ENCODE peak calls at places on chromosomes 2 and 18, in six cellular contexts. O is progenitor cell of endocrine pancreas, T is kidney epithelial cell, S is uterus, J is lung, F is GM12865. L is an unnamed sample.

GRCh38 chr18:30623401-30624065 is 419.0 kb downstream of the DSC3 start:
- DNase-seq in S (no peak), J (no peak), O (no peak), F (no peak), T (peak), L (no peak)

GRCh38 chr2:168515502-168515901 is 59.4 kb downstream of the CERS6 start:
- DNase-seq in S (no peak), O (no peak), F (no peak), T (no peak), J (no peak), L (no peak)

GRCh38 chr2:239467281-239467955 is 66.6 kb upstream of the HDAC4 start:
- DNase-seq in S (no peak), F (no peak), T (no peak), J (no peak), O (no peak), L (no peak)

GRCh38 chr2:73979686-73980085 is 5.0 kb upstream of the TET3 start:
- DNase-seq in J (no peak), S (no peak), T (peak), F (no peak), O (no peak), L (no peak)

GRCh38 chr2:68251855-68252406 is 401 bp downstream of the PPP3R1 start:
- DNase-seq in O (peak), S (no peak), F (peak), T (no peak), J (peak), L (no peak)

GRCh38 chr2:222860740-222861410 is at the start of gene ACSL3:
- DNase-seq in F (peak), S (peak), O (peak), J (peak), T (no peak), L (peak)

GRCh38 chr2:98108110-98108509 is 21.1 kb downstream of the VWA3B start:
- DNase-seq in T (no peak), S (no peak), F (no peak), O (no peak), J (no peak), L (no peak)

GRCh38 chr2:23523651-23524260 is 138.8 kb downstream of the KLHL29 start:
- DNase-seq in J (no peak), T (no peak), F (no peak), O (no peak), S (peak), L (no peak)

GRCh38 chr2:9757430-9758287 is 85.6 kb upstream of the TAF1B start:
- DNase-seq in J (no peak), O (no peak), S (no peak), F (no peak), T (no peak), L (no peak)

GRCh38 chr18:44654555-44654954 is 26.1 kb upstream of the SETBP1 start:
- DNase-seq in S (no peak), F (no peak), O (no peak), J (no peak), T (peak), L (no peak)

GRCh38 chr2:28137221-28137620 is 246.7 kb downstream of the BABAM2 start:
- DNase-seq in J (no peak), F (no peak), O (no peak), T (no peak), S (peak), L (no peak)

GRCh38 chr2:217622205-217622621 is 380.6 kb downstream of the TNS1 start:
- DNase-seq in S (peak), J (no peak), F (no peak), O (no peak), T (peak), L (no peak)

GRCh38 chr2:64766841-64767669 is 113.3 kb upstream of the SERTAD2 start:
- DNase-seq in F (peak), J (no peak), O (no peak), T (no peak), S (no peak), L (no peak)

GRCh38 chr2:85430780-85431601 is 12.5 kb downstream of the SH2D6 start:
- DNase-seq in S (no peak), O (no peak), F (no peak), J (no peak), T (no peak), L (no peak)

GRCh38 chr2:26674771-26675170 is 17.8 kb upstream of the KCNK3 start:
- DNase-seq in F (no peak), J (no peak), S (no peak), O (no peak), T (no peak), L (no peak)

GRCh38 chr2:241659150-241659739 is 21.8 kb downstream of the ATG4B start:
- DNase-seq in J (peak), T (peak), O (peak), F (peak), S (peak), L (no peak)

GRCh38 chr18:12307251-12307736 is 747 bp upstream of the TUBB6 start:
- DNase-seq in S (peak), O (no peak), T (no peak), J (no peak), F (no peak), L (no peak)

GRCh38 chr2:29033172-29033571 is 41.2 kb downstream of the PCARE start:
- DNase-seq in J (no peak), F (no peak), O (no peak), S (no peak), T (no peak), L (no peak)

GRCh38 chr2:222977121-222977520 is 74.9 kb upstream of the KCNE4 start:
- DNase-seq in J (no peak), T (no peak), F (no peak), O (no peak), S (no peak), L (no peak)

GRCh38 chr2:68375522-68376040 is 10.5 kb downstream of the PLEK start:
- DNase-seq in S (no peak), T (no peak), J (no peak), O (no peak), F (no peak), L (no peak)

GRCh38 chr2:10935953-10936942 is 24.5 kb downstream of the KCNF1 start:
- DNase-seq in F (no peak), O (no peak), S (no peak), J (no peak), T (peak), L (no peak)

DNA sequence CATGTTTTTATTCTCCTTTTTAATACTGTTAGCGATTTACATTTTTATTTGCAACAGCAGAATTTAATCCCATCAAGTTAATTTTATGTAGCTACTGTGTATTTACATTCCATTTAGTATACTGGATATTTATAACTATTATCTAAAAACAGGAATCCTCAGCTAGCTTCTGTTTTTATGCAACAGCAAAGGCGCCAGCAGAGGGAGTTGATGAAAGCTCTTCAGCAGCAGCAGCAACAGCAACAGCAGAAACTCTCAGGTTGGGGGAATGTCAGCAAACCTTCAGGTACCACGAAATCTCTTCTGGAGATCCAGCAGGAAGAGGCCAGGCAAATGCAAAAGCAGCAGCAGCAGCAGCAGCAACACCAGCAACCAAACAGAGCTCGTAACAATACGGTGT is 26.2 kb upstream of the SNORC start:
- DNase-seq in S (no peak), J (no peak), F (no peak), T (no peak), O (no peak), L (no peak)
- TF ChIP-seq CTCF in S (no peak), J (no peak), F (no peak), T (no peak), O (no peak), L (no peak)

GRCh38 chr2:43020296-43020695 is 206.1 kb downstream of the ZFP36L2 start:
- DNase-seq in O (no peak), T (no peak), J (no peak), S (no peak), F (no peak), L (no peak)

GRCh38 chr2:43020990-43021677 is 205.3 kb downstream of the ZFP36L2 start:
- DNase-seq in O (no peak), J (no peak), F (no peak), T (no peak), S (no peak), L (no peak)

GRCh38 chr2:43022896-43023295 is 203.5 kb downstream of the ZFP36L2 start:
- DNase-seq in F (no peak), S (no peak), T (no peak), O (no peak), J (no peak), L (no peak)

GRCh38 chr2:43023791-43024514 is 202.5 kb downstream of the ZFP36L2 start:
- DNase-seq in T (no peak), S (no peak), F (no peak), O (no peak), J (no peak), L (no peak)

DNA sequence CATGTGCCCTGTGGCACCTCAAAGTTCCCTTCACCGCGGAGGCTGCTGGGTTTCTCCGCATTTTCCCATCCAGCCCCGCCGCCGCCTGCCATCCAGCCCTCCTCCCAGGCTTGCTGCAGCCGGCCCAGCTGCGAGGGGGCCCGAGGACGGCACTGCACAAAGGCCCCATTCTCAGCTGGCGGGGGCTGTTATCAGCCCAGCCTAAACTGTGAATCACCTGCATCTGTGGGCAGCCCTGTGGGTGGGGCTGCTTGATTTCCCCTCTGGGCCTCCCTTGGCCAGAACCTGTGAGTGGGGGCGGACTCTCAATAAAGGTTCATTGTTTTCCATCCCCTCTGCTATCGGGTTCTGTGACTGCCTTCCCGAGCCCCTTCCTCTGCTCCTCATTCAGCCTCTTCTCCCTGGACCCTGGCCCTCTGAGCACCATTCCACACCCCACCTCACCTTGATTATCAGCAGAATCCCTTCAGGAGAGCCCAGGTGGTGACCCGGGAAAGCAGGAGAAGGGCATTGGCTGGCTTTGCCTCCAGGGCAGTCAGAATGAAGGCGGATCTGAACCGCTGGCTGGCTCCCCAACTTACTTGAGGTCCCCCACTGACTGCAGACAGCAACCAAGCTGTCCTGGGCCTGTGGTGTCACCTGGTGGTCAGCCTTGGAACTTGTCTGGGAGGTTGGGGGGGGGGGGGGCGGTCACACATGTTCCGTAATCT is 204.5 kb downstream of the ZFP36L2 start:
- DNase-seq in F (no peak), J (no peak), O (peak), S (no peak), T (no peak), L (no peak)
- TF ChIP-seq CTCF in F (peak), J (no peak), O (peak), S (no peak), T (peak), L (no peak)

GRCh38 chr18:23824235-23824634 is 135.0 kb downstream of the LAMA3 start:
- DNase-seq in J (no peak), O (no peak), T (no peak), S (no peak), F (no peak), L (no peak)
- TF ChIP-seq CTCF in J (no peak), O (no peak), T (no peak), S (no peak), F (peak), L (peak)

DNA sequence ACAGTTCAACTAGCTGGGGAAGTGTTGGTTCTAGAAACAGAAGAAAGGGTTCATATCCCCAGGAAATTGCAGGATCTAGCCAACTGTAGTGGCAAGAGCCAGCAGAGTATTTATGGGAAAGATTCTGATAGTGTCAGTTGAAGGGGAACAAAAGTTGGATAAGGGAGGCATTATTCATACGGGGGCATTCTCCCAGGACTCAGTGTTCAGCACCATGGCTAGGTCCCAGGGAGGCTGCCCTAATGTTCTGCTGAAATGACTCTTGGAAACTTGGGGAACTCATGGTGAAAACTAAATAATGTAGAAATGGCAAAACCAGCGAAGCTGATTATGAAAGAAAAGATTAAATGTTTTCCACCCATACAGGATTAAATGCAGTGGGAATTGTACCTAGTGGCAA is 543.7 kb downstream of the TRIB2 start:
- DNase-seq in J (no peak), S (no peak), O (peak), F (no peak), T (no peak), L (no peak)
- TF ChIP-seq CTCF in J (no peak), S (no peak), O (no peak), F (no peak), T (no peak), L (no peak)

GRCh38 chr2:19368760-19369159 is 10.3 kb upstream of the OSR1 start:
- DNase-seq in T (no peak), S (no peak), F (no peak), J (no peak), O (no peak), L (no peak)

GRCh38 chr2:19371996-19372582 is 13.7 kb upstream of the OSR1 start:
- DNase-seq in T (no peak), O (no peak), F (no peak), J (no peak), S (no peak), L (no peak)

GRCh38 chr2:19367346-19367745 is 8.9 kb upstream of the OSR1 start:
- DNase-seq in T (no peak), S (no peak), O (no peak), J (no peak), F (no peak), L (no peak)

GRCh38 chr2:19373352-19373751 is 14.9 kb upstream of the OSR1 start:
- DNase-seq in F (no peak), J (no peak), T (no peak), O (no peak), S (no peak), L (no peak)

DNA sequence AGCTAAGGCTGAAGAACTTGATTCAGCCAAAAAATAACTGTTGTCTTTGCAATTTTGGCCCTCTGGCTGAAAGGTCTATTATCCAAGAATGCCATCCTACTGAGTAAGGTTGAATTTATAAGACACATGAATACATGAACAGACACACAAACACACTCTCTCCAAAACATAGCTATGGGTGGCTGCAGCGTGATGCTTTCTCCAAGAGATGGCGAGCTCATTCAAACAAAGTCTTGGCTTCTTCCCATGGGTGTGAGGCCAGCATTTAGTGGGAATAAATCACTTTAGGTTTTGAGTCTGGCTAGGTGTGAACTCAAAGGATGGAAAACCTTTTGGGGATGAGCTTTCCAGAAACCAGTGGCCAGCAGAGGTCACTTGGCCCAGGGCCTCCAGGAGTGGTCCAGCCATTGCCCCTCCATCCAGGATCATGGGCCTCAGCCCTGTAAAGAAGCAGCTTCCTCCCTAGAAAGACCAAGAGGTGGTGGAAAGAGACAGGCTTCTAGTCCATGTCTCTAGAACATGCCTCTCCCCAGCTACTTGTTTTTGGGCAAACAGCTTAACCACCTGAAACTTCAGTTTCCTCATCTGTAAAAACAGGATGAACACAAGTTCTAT is 11.0 kb upstream of the OSR1 start:
- DNase-seq in T (no peak), J (no peak), S (no peak), O (no peak), F (no peak), L (no peak)
- TF ChIP-seq CTCF in T (peak), J (no peak), S (no peak), O (peak), F (no peak), L (peak)

GRCh38 chr2:144663217-144663616 is 143.3 kb upstream of the ZEB2 start:
- DNase-seq in J (no peak), O (no peak), S (no peak), T (no peak), F (no peak), L (no peak)

GRCh38 chr2:144666032-144666431 is 146.1 kb upstream of the ZEB2 start:
- DNase-seq in O (no peak), J (no peak), S (no peak), T (no peak), F (no peak), L (no peak)

GRCh38 chr2:144659731-144660275 is 139.9 kb upstream of the ZEB2 start:
- DNase-seq in J (no peak), S (no peak), F (no peak), T (peak), O (no peak), L (no peak)

GRCh38 chr2:144660518-144661316 is 140.8 kb upstream of the ZEB2 start:
- DNase-seq in O (no peak), F (no peak), S (no peak), J (no peak), T (no peak), L (no peak)
- TF ChIP-seq CTCF in O (no peak), F (no peak), S (no peak), J (no peak), T (no peak), L (no peak)

DNA sequence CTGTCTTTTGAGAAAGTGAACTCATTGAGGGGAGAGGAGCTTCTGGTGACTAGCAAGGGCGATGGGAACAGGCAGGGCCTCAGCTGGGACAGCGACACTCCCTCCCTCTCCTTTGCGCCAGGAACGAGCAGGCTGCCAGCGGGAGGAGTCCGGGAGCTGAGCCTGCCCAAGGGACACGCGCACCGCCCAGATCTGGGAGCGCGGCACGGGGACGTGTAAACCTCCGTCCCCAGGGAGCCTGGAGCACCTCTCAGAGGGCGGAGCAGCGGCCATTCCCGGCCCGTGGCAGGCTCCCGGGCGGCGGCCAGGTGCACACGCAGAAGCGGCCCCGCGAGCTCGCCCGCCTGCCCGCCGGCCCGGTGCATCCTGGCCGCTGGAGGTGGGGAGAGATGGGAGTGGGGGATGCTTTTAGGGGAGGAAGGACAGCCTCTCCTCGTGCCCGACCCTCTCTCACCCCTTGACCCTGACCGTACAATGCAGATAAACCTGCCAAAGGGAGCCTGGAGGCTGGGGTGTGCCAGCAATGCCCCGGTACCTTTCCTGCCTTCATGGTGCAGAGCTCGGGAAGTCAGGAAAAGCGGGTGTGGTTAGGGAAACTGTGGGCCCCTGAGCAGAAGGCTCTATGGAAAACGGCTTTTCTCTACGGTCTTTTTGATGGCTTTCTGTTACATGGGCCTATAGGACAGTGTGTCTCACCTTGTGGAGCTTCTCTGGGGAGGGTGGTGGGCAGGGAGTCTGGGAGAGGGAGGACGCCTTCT is 2.2 kb downstream of the AQP4 start:
- DNase-seq in J (peak), S (peak), O (peak), T (no peak), F (no peak), L (peak)
- TF ChIP-seq CTCF in J (no peak), S (no peak), O (no peak), T (no peak), F (no peak), L (no peak)

GRCh38 chr2:25337276-25337675 is 4.4 kb downstream of the DNMT3A start:
- DNase-seq in S (no peak), T (no peak), O (no peak), F (no peak), J (no peak), L (no peak)
- TF ChIP-seq CTCF in S (no peak), T (no peak), O (no peak), F (no peak), J (no peak), L (no peak)

L was measured in D721Med.